ENCODE peak calls at places on chromosomes 3 and 15, in six cellular contexts. K, P, N, H, A and Q are unnamed samples. For H3K4me1, the result is how much of the 10 kb centered on the place peaks cover.

GRCh38 chr3:137259709-137260108 is 301.9 kb downstream of the IL20RB start:
- DNase-seq in H (no peak), P (no peak), N (no peak), A (peak), K (no peak), Q (no peak)

GRCh38 chr3:154040283-154040682 is 80.9 kb upstream of the ARHGEF26 start:
- DNase-seq in A (peak), H (peak), K (peak), N (no peak), P (peak), Q (peak)

GRCh38 chr15:97652041-97652440 is 308.5 kb upstream of the ARRDC4 start:
- DNase-seq in K (no peak), H (no peak), A (no peak), N (no peak), P (no peak), Q (no peak)

GRCh38 chr3:171342783-171343420 is 117.3 kb downstream of the TNIK start:
- DNase-seq in N (no peak), H (no peak), P (no peak), A (no peak), K (no peak), Q (no peak)

GRCh38 chr3:42547401-42547945 is 34.3 kb downstream of the SEC22C start:
- DNase-seq in H (peak), P (peak), K (peak), A (peak), N (peak), Q (peak)

GRCh38 chr3:186021673-186022362 is 84.0 kb upstream of the TRA2B start:
- DNase-seq in N (no peak), P (no peak), A (peak), H (no peak), K (peak), Q (peak)

GRCh38 chr15:67520276-67520975 is 505 bp upstream of the C15orf61 start:
- DNase-seq in H (no peak), N (no peak), P (no peak), A (no peak), K (no peak), Q (no peak)

GRCh38 chr3:155093261-155093660 is 13.1 kb downstream of the MME start:
- DNase-seq in P (peak), A (no peak), K (no peak), N (no peak), H (peak), Q (no peak)

GRCh38 chr15:101348015-101348414 is 53.0 kb upstream of the SNRPA1 start:
- DNase-seq in K (no peak), H (no peak), N (no peak), P (no peak), A (no peak), Q (no peak)

GRCh38 chr15:98799461-98799971 is 151.2 kb downstream of the IGF1R start:
- DNase-seq in K (peak), P (no peak), N (no peak), A (peak), H (no peak), Q (peak)

DNA sequence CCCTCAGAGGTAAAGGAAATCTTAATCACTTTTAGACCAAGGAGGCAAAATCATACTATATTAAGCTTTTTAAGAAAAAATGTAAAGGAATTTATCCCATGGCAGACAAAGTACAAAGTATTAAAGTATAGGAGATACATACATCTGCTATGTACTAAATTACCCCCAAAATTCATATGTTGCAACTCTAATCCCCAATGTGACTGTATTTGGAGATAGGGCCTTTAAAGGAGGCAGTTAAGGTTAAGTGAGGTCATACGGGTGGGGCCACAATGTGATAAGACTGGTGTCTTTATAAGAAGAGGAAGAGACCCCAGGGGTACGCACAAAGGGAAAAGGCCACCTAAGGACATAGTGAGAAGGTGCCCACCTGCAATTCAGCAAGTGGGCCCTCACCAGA is 657.0 kb upstream of the ADAMTS9 start:
- DNase-seq in K (no peak), N (no peak), P (no peak), H (no peak), A (no peak), Q (no peak)
- H3K4me1 ChIP-seq in K (under half), N (under half), P (under half), H (under half), A (under half), Q (under half)

GRCh38 chr3:61439116-61439459 is 122.3 kb upstream of the PTPRG start:
- DNase-seq in N (no peak), P (no peak), A (no peak), K (no peak), H (no peak), Q (no peak)
- H3K27ac ChIP-seq in N (no peak), P (no peak), A (no peak), K (no peak), H (no peak), Q (no peak)

DNA sequence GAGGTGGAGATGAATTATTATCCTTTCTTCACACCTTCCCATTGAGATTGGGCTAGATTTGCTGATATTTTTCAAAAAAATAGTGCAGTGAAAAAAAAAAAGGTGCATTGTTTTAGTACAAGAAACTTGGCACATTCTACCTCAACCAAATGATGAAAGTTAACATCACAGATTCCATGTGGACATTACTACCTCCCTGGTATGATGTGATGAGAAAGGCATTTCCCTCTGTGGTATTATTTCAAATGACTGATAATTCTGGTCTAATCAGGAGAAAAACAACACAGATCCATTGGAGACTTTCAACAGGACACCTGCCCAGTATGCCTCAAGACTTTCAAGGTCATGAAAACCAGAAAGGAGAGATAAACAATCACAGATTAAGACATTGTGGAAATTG is 313.4 kb downstream of the BCHE start:
- DNase-seq in P (no peak), H (no peak), A (no peak), K (peak), N (no peak), Q (no peak)
- TF ChIP-seq CTCF in P (no peak), H (no peak), A (no peak), K (no peak), N (no peak), Q (no peak)

DNA sequence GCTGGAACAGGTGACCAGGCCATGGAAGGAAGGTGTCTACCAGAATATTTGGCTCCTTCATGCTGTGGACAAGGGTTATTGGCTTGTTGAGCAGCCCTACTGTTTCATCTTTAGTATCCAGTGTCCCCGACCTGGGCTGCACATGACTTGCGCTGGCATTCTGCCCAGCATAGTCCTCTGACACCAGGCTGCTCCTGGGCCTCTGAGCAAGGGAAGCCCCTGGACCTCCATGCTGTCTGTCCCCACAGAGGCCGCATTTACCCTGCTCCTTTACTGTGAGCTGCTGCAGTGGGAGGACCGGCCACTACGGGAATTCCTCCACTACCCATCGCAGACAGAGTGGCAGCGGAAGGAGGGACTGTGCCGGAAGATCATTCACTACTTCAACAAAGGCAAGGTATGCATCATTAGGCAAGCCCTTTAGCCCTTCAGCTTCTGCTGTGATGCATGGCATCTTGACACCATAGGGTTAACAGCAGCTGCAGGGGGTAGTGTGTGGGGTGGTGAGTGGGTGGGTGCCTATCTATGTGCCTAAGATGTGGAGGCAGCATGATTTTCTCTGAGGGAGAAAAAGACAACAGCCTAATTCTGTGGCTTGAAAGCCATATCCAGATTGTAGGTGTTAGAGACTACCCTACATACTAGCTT is 44.0 kb upstream of the MANF start:
- DNase-seq in H (no peak), K (peak), P (no peak), A (no peak), N (no peak), Q (no peak)
- H3K4me1 ChIP-seq in H (under half), K (under half), P (under half), A (under half), N (under half), Q (under half)

GRCh38 chr15:90151989-90152645 is 49.0 kb upstream of the SEMA4B start:
- DNase-seq in H (no peak), N (no peak), K (no peak), A (no peak), P (no peak), Q (no peak)

GRCh38 chr15:90153658-90154057 is 47.5 kb upstream of the SEMA4B start:
- DNase-seq in K (no peak), P (no peak), N (no peak), A (no peak), H (no peak), Q (no peak)

GRCh38 chr15:90149609-90150340 is 47.5 kb upstream of the IDH2 start:
- DNase-seq in A (no peak), K (no peak), H (no peak), N (no peak), P (no peak), Q (no peak)

GRCh38 chr15:90154861-90155626 is 46.1 kb upstream of the SEMA4B start:
- DNase-seq in K (peak), P (no peak), N (no peak), H (no peak), A (peak), Q (peak)

GRCh38 chr15:90154246-90154645 is 46.9 kb upstream of the SEMA4B start:
- DNase-seq in K (no peak), H (no peak), A (no peak), P (no peak), N (no peak), Q (no peak)
- H3K27ac ChIP-seq in K (no peak), H (no peak), A (peak), P (no peak), N (no peak), Q (no peak)

GRCh38 chr3:54882114-54882833 is 45.6 kb downstream of the LRTM1 start:
- DNase-seq in P (no peak), N (peak), H (no peak), K (peak), A (peak), Q (no peak)
- TF ChIP-seq CTCF in P (no peak), N (no peak), H (no peak), K (no peak), A (no peak), Q (no peak)

GRCh38 chr15:31301687-31301990 is 25.0 kb upstream of the KLF13 start:
- DNase-seq in P (no peak), H (peak), N (no peak), K (no peak), A (no peak), Q (no peak)
- H3K4me1 ChIP-seq in P (under half), H (half or more), N (under half), K (under half), A (under half), Q (under half)

DNA sequence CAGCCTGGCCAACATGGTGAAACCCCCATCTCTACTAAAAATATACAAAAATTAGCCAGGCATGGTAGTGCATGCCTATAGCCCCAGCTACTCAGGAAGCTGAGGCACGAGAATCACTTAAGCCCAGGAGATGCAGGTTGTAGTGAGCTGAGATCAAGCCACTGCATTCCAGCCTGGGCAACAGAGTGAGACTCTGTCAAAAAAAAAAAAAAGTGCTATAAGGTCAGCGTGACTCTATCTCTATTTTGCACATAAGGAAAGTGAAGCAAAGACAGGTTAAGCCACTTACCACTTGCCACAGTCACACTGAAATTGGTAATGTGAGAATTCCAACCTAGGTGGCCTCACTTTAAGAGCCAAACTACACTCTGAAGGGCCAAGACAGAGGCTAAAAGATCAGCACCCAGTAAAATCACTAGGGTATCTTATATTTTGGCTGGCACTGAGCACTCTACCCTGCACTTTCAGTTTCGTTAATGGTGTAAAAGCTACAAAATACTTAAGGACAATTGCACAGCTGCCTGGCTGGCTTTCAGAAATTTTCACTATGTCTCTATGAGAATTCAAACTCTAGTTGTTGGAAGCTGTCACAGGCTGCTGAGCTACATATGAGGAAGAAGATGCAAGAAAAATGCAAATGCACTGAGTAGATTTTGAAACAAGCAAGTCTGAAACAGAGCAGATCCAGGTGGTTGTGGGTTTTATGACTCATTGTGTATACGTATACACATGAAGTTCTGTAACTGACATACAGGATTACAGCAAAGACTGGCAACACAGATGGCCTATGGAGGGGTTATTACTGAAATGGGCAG is 32.7 kb downstream of the TRANK1 start:
- DNase-seq in A (peak), N (no peak), P (peak), H (peak), K (peak), Q (no peak)
- H3K27ac ChIP-seq in A (peak), N (no peak), P (peak), H (peak), K (no peak), Q (no peak)